ENCODE peak calls at places on chromosomes 3 and 15, in four cellular contexts. C is HepG2, O is GM12878, D is GM12892. T is an unnamed sample.

GRCh38 chr3:9808345-9809037 is 1.6 kb upstream of the TTLL3 start:
- DNase-seq in C (peak; percentile 31), O (no peak), D (no peak), T (peak; percentile 56)

GRCh38 chr15:49045691-49046112 is 544 bp downstream of the SECISBP2L start:
- DNase-seq in C (peak; percentile 28), O (peak; percentile 48), D (peak; percentile 18), T (peak; percentile 23)

GRCh38 chr3:31105438-31106077 is 211.1 kb upstream of the GADL1 start:
- DNase-seq in C (no peak), O (no peak), D (no peak), T (no peak)

GRCh38 chr3:43190682-43191081 is 84.8 kb upstream of the POMGNT2 start:
- DNase-seq in C (no peak), O (no peak), D (no peak), T (no peak)

GRCh38 chr15:78914027-78914764 is 30.6 kb downstream of the CTSH start:
- DNase-seq in C (peak; percentile 14), O (no peak), D (no peak), T (no peak)

GRCh38 chr3:52043750-52044149 is 12.6 kb downstream of the DUSP7 start:
- DNase-seq in C (no peak), O (no peak), D (no peak), T (no peak)

GRCh38 chr3:159803444-159803843 is 185.2 kb upstream of the IL12A start:
- DNase-seq in C (no peak), O (no peak), D (no peak), T (no peak)

GRCh38 chr3:139378587-139378986 is 10.9 kb downstream of the COPB2 start:
- DNase-seq in C (peak; percentile 12), O (no peak), D (no peak), T (no peak)

GRCh38 chr3:16072420-16073110 is 101.9 kb upstream of the GALNT15 start:
- DNase-seq in C (no peak), O (no peak), D (no peak), T (no peak)

GRCh38 chr3:57951106-57951882 is 56.9 kb upstream of the FLNB start:
- DNase-seq in C (peak; percentile 62), O (no peak), D (no peak), T (no peak)

GRCh38 chr3:143596957-143597642 is 251.2 kb downstream of the SLC9A9 start:
- DNase-seq in C (no peak), O (no peak), D (no peak), T (no peak)

GRCh38 chr15:80106051-80106450 is 46.6 kb downstream of the ZFAND6 start:
- DNase-seq in C (no peak), O (no peak), D (no peak), T (no peak)

GRCh38 chr15:94324835-94325767 is 93.7 kb downstream of the MCTP2 start:
- DNase-seq in C (no peak), O (no peak), D (no peak), T (no peak)

GRCh38 chr15:91238664-91239428 is 138.8 kb downstream of the SV2B start:
- DNase-seq in C (no peak), O (no peak), D (no peak), T (no peak)

GRCh38 chr3:196996454-196997265 is 28.0 kb upstream of the PIGZ start:
- DNase-seq in C (no peak), O (no peak), D (no peak), T (no peak)

GRCh38 chr15:48880070-48880634 is 2.2 kb downstream of the EID1 start:
- DNase-seq in C (no peak), O (no peak), D (no peak), T (no peak)

GRCh38 chr3:193030276-193030675 is 112.6 kb upstream of the MB21D2 start:
- DNase-seq in C (no peak), O (no peak), D (no peak), T (no peak)

GRCh38 chr3:16174976-16175901 is 759 bp downstream of the GALNT15 start:
- DNase-seq in C (no peak), O (no peak), D (no peak), T (no peak)

GRCh38 chr3:194130807-194131589 is 5.0 kb upstream of the HES1 start:
- DNase-seq in C (peak; percentile 94), O (peak; percentile 95), D (peak; percentile 29), T (no peak)

GRCh38 chr3:155853214-155854146 is 747 bp downstream of the SLC33A1 start:
- DNase-seq in C (peak; percentile 36), O (no peak), D (no peak), T (no peak)

GRCh38 chr3:189490337-189490736 is 140.9 kb upstream of the TP63 start:
- DNase-seq in C (no peak), O (no peak), D (no peak), T (no peak)

DNA sequence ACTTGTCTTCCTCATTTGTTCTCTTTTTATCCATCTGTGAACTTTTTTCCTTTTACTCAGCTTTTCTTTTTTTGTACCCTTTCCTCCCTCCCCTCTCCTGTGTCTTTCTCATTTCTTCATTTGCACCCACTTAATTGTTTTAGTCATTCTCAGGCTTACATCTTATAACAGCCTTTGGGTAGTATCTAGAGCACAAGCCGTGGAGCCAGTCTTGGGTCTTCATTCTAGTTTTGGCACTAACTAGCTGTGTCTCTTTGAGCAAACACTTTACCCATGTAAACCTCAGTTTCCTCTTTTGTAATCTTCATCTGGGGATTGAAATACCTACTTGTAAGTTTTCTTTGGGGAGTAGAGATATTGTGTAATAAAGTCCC is 16.9 kb downstream of the CMSS1 start:
- DNase-seq in C (no peak), O (no peak), D (no peak), T (no peak)
- TF ChIP-seq TAF1 in C (no peak), O (no peak), D (no peak), T (no peak)

GRCh38 chr3:72446406-72447058 is 401.7 kb downstream of the SHQ1 start:
- DNase-seq in C (no peak), O (no peak), D (no peak), T (no peak)

GRCh38 chr3:72445827-72446405 is 402.3 kb downstream of the SHQ1 start:
- DNase-seq in C (no peak), O (no peak), D (no peak), T (no peak)

GRCh38 chr3:72448375-72448823 is 399.8 kb downstream of the SHQ1 start:
- DNase-seq in C (peak; percentile 31), O (no peak), D (no peak), T (no peak)

GRCh38 chr3:72448858-72449257 is 399.4 kb downstream of the SHQ1 start:
- DNase-seq in C (peak; percentile 74), O (no peak), D (no peak), T (no peak)

GRCh38 chr3:72447059-72447946 is 400.9 kb downstream of the SHQ1 start:
- DNase-seq in C (peak; percentile 66), O (no peak), D (peak; percentile 81), T (peak; percentile 85)
- TF ChIP-seq POLR2AphosphoS5 in C (no peak), O (no peak), D (no peak), T (no peak)

GRCh38 chr15:50126072-50126471 is 7.0 kb upstream of the ATP8B4 start:
- DNase-seq in C (no peak), O (no peak), D (no peak), T (no peak)

GRCh38 chr15:50124557-50125080 is 5.6 kb upstream of the ATP8B4 start:
- DNase-seq in C (no peak), O (no peak), D (no peak), T (no peak)

GRCh38 chr15:50127255-50127777 is 8.3 kb upstream of the ATP8B4 start:
- DNase-seq in C (peak; percentile 24), O (no peak), D (no peak), T (no peak)

GRCh38 chr15:50131617-50132016 is 12.6 kb upstream of the ATP8B4 start:
- DNase-seq in C (no peak), O (no peak), D (no peak), T (no peak)

DNA sequence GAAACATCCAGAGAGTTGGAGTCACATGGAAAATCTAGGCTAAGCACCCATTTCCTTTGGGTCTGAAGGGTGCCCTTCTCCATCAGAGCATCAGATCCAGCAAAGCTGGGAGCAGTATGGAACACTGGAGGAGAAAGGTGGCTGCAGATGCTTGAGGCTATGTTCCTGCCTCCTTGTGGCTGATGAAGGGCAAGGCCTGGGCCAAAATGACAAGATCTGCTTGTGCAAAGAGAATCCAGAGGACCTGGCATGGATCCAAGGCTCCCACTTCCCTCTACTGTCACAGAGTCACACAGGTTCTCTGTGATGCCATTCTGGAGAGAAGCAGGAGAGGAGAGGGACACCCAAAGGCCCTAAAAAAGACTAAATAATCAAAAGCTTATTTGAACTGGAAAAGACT is 9.2 kb upstream of the ATP8B4 start:
- DNase-seq in C (no peak), O (no peak), D (no peak), T (no peak)
- TF ChIP-seq TAF1 in C (no peak), O (no peak), D (no peak), T (no peak)

GRCh38 chr15:96417760-96418130 is 87.2 kb downstream of the NR2F2 start:
- DNase-seq in C (no peak), O (no peak), D (no peak), T (no peak)

GRCh38 chr15:96424674-96425073 is 94.2 kb downstream of the NR2F2 start:
- DNase-seq in C (no peak), O (no peak), D (no peak), T (no peak)

GRCh38 chr15:96421211-96421610 is 90.7 kb downstream of the NR2F2 start:
- DNase-seq in C (no peak), O (no peak), D (no peak), T (no peak)

GRCh38 chr15:96418146-96418545 is 87.6 kb downstream of the NR2F2 start:
- DNase-seq in C (no peak), O (no peak), D (no peak), T (no peak)

GRCh38 chr15:96422153-96422552 is 91.7 kb downstream of the NR2F2 start:
- DNase-seq in C (no peak), O (no peak), D (no peak), T (no peak)
- TF ChIP-seq POLR2AphosphoS5 in C (no peak), O (no peak), D (no peak), T (no peak)

DNA sequence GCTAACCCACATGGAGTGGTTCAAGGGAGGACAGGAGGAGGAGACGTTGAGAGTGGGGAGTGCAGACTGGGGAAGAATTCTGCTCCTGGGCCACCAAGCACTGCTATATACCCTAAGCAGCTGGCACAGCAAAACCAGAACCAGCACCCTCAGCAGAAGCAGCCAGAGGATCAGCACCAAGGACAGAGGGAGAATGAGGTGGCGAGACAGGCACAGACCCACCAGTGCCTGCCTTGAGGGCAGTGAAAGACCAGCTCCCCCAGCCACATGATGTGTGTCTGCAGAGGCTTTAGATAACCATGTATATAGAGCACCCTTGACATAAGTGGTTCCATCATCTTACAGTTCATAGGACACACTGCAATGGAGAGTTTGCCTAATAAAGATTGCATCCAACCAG is 319.0 kb downstream of the GABRB3 start:
- DNase-seq in C (no peak), O (no peak), D (no peak), T (no peak)
- TF ChIP-seq TAF1 in C (no peak), O (no peak), D (no peak), T (no peak)

GRCh38 chr3:59654953-59655430 is 605.2 kb upstream of the CFAP20DC start:
- DNase-seq in C (no peak), O (no peak), D (no peak), T (no peak)
- TF ChIP-seq POLR2AphosphoS5 in C (no peak), O (no peak), D (no peak), T (no peak)

DNA sequence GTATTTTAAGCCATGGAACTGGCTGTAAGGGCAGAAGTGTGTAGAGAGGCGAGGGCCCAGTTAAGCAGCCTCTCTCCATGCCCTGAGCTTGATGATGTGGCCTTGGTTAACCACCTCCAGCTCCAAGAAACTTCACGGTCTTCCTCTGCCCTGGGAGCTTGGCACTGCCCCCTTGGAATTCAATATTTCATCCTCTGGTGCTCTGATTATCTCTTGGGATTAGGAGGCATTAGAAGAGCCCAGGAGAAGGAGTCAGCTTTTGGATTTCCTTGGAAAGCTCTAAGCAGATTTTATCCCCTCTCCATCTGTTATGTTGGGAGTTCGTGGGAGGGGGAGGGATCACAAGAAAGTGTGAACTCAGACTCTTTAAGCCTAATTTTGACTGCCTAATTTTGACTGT is 132.7 kb upstream of the AGBL1 start:
- DNase-seq in C (no peak), O (no peak), D (no peak), T (no peak)
- TF ChIP-seq TAF1 in C (no peak), O (no peak), D (no peak), T (no peak)

T was measured in GM12891.